ENCODE peak calls at places on chromosomes 16 and 17, in five cellular contexts. M, F, B, J and T are unnamed samples.

GRCh38 chr16:50530277-50531236 is 17.6 kb upstream of the NKD1 start:
- DNase-seq in J (no peak), F (no peak), B (peak), M (no peak), T (no peak)

GRCh38 chr17:68459030-68459376 is 1.7 kb upstream of the WIPI1 start:
- DNase-seq in M (no peak), F (no peak), B (no peak), J (no peak), T (no peak)

GRCh38 chr16:19589771-19590302 is 34.3 kb downstream of the VPS35L start:
- DNase-seq in M (no peak), F (no peak), J (no peak), B (no peak), T (no peak)

GRCh38 chr17:16419074-16419928 is 3.9 kb downstream of the TRPV2 start:
- DNase-seq in F (no peak), B (no peak), M (no peak), J (peak), T (peak)

GRCh38 chr17:54948380-54948779 is 20.1 kb downstream of the COX11 start:
- DNase-seq in F (no peak), M (no peak), J (no peak), B (no peak), T (no peak)

GRCh38 chr16:17832738-17833137 is 362.0 kb upstream of the XYLT1 start:
- DNase-seq in M (no peak), J (no peak), B (no peak), F (no peak), T (no peak)

GRCh38 chr17:75737133-75737962 is 16.1 kb downstream of the ITGB4 start:
- DNase-seq in M (no peak), F (no peak), B (no peak), J (no peak), T (no peak)

GRCh38 chr16:23683487-23683886 is 4.8 kb downstream of the PLK1 start:
- DNase-seq in F (no peak), J (no peak), M (no peak), B (no peak), T (no peak)

GRCh38 chr17:27793168-27793905 is 7.0 kb downstream of the NOS2 start:
- DNase-seq in M (no peak), B (no peak), J (no peak), F (no peak), T (peak)

GRCh38 chr17:62897706-62898105 is 68.3 kb upstream of the TANC2 start:
- DNase-seq in J (no peak), F (no peak), M (no peak), B (no peak), T (no peak)

GRCh38 chr17:47413872-47414271 is 90.1 kb downstream of the EFCAB13 start:
- DNase-seq in M (no peak), F (no peak), J (no peak), B (no peak), T (no peak)

GRCh38 chr17:81322271-81323082 is 27.4 kb upstream of the SLC38A10 start:
- DNase-seq in J (peak), B (no peak), F (peak), M (peak), T (peak)

GRCh38 chr17:74089869-74090464 is 113.5 kb upstream of the RPL38 start:
- DNase-seq in F (peak), J (peak), B (no peak), M (peak), T (peak)

GRCh38 chr16:19824216-19824615 is 60.4 kb downstream of the GPRC5B start:
- DNase-seq in F (no peak), J (no peak), B (no peak), M (no peak), T (no peak)

GRCh38 chr17:66990047-66990446 is 25.5 kb downstream of the CACNG4 start:
- DNase-seq in M (no peak), F (no peak), J (no peak), B (no peak), T (no peak)

GRCh38 chr16:14658063-14658462 is 25.3 kb downstream of the BFAR start:
- DNase-seq in J (no peak), B (no peak), M (no peak), F (no peak), T (peak)

GRCh38 chr16:80034948-80035700 is 434.6 kb upstream of the MAF start:
- DNase-seq in B (no peak), M (no peak), J (no peak), F (no peak), T (no peak)

GRCh38 chr17:27348196-27348595 is 54.3 kb downstream of the WSB1 start:
- DNase-seq in F (no peak), M (no peak), J (no peak), B (no peak), T (no peak)

GRCh38 chr17:1860978-1861377 is 31.2 kb downstream of the RPA1 start:
- DNase-seq in M (no peak), F (no peak), B (no peak), J (no peak), T (no peak)

GRCh38 chr17:71635187-71635586 is 485.6 kb upstream of the SOX9 start:
- DNase-seq in B (no peak), M (no peak), F (no peak), J (no peak), T (no peak)

GRCh38 chr17:59607061-59607460 is 12.6 kb upstream of the CLTC start:
- DNase-seq in J (no peak), M (no peak), F (no peak), B (no peak), T (no peak)

GRCh38 chr17:49406791-49407190 is 7.9 kb downstream of the PHB1 start:
- DNase-seq in J (no peak), B (no peak), M (no peak), F (no peak), T (no peak)

GRCh38 chr16:47016700-47017133 is 43.2 kb upstream of the DNAJA2 start:
- DNase-seq in B (no peak), F (no peak), M (no peak), J (no peak), T (no peak)

GRCh38 chr17:81429353-81429774 is 34.1 kb downstream of the BAHCC1 start:
- DNase-seq in J (no peak), F (peak), M (no peak), B (no peak), T (peak)

GRCh38 chr16:24372824-24373223 is 116.7 kb downstream of the CACNG3 start:
- DNase-seq in B (no peak), M (no peak), J (no peak), F (no peak), T (no peak)

GRCh38 chr17:29216856-29217255 is 29.8 kb upstream of the CRYBA1 start:
- DNase-seq in B (no peak), J (no peak), F (no peak), M (no peak), T (no peak)

GRCh38 chr16:53042235-53042645 is 10.5 kb downstream of the CHD9NB start:
- DNase-seq in M (no peak), F (no peak), J (no peak), B (no peak), T (no peak)

GRCh38 chr17:37088459-37088858 is 139.7 kb downstream of the AATF start:
- DNase-seq in B (no peak), F (no peak), M (no peak), J (no peak), T (no peak)

GRCh38 chr16:52573365-52574104 is 26.6 kb upstream of the TOX3 start:
- DNase-seq in B (no peak), J (no peak), F (no peak), M (no peak), T (no peak)

GRCh38 chr16:47493358-47494337 is 32.5 kb downstream of the PHKB start:
- DNase-seq in M (no peak), J (no peak), F (no peak), B (no peak), T (no peak)

GRCh38 chr16:75244225-75244792 is 7.1 kb downstream of the BCAR1 start:
- DNase-seq in J (no peak), F (no peak), B (no peak), M (no peak), T (no peak)

GRCh38 chr16:71867934-71868333 is 16.0 kb downstream of the ZNF821 start:
- DNase-seq in B (no peak), J (no peak), F (peak), M (no peak), T (no peak)